ENCODE peak calls at places on chromosomes 12 and 14, in eight cellular contexts. P is ovary, F is H9, A is RWPE2, Y is astrocyte, Q is A549, E is endodermal cell, K is kidney. C is an unnamed sample.
A peak's percentile ranks its signal among the peaks of the same experiment; 100 is the strongest.

GRCh38 chr12:94150483-94151225 is 2.3 kb downstream of the PLXNC1 start:
- DNase-seq in P (peak; percentile 55), F (peak; percentile 61), A (no peak), Y (no peak), Q (no peak), E (peak; percentile 87), K (peak; percentile 78), C (no peak)

GRCh38 chr12:123532808-123533649 is 490 bp downstream of the RILPL1 start:
- DNase-seq in P (peak; percentile 40), F (peak; percentile 66), A (no peak), Y (peak; percentile 36), Q (peak; percentile 67), E (peak; percentile 89), K (peak; percentile 87), C (peak; percentile 32)

GRCh38 chr12:112130461-112130998 is 5.2 kb downstream of the TRAFD1 start:
- DNase-seq in P (no peak), F (no peak), A (no peak), Y (no peak), Q (no peak), E (no peak), K (no peak), C (no peak)

GRCh38 chr14:95227279-95227860 is 70.0 kb upstream of the DICER1 start:
- DNase-seq in P (no peak), F (no peak), A (no peak), Y (peak; percentile 46), Q (no peak), E (no peak), K (peak; percentile 86), C (no peak)

GRCh38 chr12:67659296-67659695 is 10.8 kb downstream of the DYRK2 start:
- DNase-seq in P (no peak), F (no peak), A (no peak), Y (no peak), Q (no peak), E (no peak), K (no peak), C (no peak)

GRCh38 chr14:57970175-57970574 is 104.3 kb upstream of the SLC35F4 start:
- DNase-seq in P (no peak), F (no peak), A (no peak), Y (no peak), Q (no peak), E (no peak), K (no peak), C (no peak)

GRCh38 chr12:121748218-121748570 is 35.6 kb downstream of the TMEM120B start:
- DNase-seq in P (no peak), F (peak; percentile 61), A (no peak), Y (no peak), Q (peak; percentile 92), E (no peak), K (no peak), C (no peak)

GRCh38 chr14:51087024-51087423 is 7.9 kb downstream of the TRIM9 start:
- DNase-seq in P (no peak), F (peak; percentile 65), A (peak; percentile 95), Y (no peak), Q (peak; percentile 82), E (no peak), K (peak; percentile 82), C (no peak)

GRCh38 chr12:110688446-110689001 is 391 bp downstream of the HVCN1 start:
- DNase-seq in P (no peak), F (no peak), A (no peak), Y (no peak), Q (no peak), E (no peak), K (no peak), C (no peak)

GRCh38 chr12:113232787-113233585 is 11.7 kb downstream of the TPCN1 start:
- DNase-seq in P (no peak), F (peak; percentile 95), A (no peak), Y (peak; percentile 75), Q (no peak), E (peak; percentile 96), K (peak; percentile 73), C (peak; percentile 39)
- TF ChIP-seq CTCF in P (no peak), F (peak; percentile 47), A (no peak), Y (no peak), Q (no peak), E (peak; percentile 60), K (no peak), C (no peak)

GRCh38 chr12:130560321-130560720 is 155.8 kb downstream of the RIMBP2 start:
- DNase-seq in P (no peak), F (no peak), A (no peak), Y (no peak), Q (no peak), E (no peak), K (no peak), C (no peak)
- H3K9me3 ChIP-seq in P (no peaks in the 10 kb centered on the region), F (no peaks in the 10 kb centered on the region), A (no peaks in the 10 kb centered on the region), Y (peaks cover 9% of the 10 kb centered on the region), Q (no peaks in the 10 kb centered on the region), E (peaks cover 2% of the 10 kb centered on the region), K (peaks cover 5% of the 10 kb centered on the region), C (no peaks in the 10 kb centered on the region)

DNA sequence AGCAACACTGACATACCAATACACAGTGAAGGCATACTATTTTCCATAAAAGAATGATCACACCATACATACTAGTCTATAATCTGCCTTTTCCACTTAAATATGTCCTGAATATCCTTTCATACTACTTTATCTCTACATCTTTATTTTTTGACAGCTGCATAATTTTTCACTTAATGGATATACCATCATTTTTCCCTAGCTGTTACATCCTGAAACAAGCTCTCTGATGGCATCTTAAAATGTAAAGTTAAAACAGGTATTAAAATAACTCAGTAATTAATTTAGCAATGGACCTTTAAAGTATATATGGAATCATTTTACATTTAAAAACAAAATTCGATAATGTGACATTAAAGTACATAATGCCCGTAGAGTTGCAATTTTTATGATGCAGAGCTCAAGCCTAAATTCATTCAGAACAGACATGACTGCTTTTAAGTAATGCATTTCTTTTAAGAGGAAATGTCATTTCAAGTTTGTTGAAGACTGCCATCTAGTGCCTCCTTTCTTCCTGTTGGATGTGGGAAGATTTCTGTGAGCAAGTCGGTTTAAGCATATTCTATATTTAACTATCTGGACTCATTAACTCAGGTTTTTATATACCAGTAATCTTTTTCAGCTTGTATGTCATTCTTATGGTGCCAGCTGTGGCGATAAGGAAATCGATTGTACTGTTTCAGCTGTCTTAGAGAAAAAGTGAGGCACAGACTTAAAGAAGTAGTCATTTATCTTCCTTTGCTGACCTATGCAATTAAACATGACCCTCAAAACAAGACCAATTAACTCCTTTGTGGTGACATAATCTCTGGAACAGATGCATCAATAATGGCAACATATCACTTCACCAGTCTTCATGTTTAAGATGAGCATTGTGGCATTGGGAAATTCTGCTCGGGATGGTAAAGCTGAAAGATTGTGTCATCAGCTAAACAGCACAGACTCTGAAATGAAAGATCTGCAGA is 20.3 kb downstream of the PRICKLE1 start:
- DNase-seq in P (no peak), F (no peak), A (no peak), Y (peak; percentile 52), Q (peak; percentile 75), E (no peak), K (no peak), C (peak; percentile 46)
- TF ChIP-seq CTCF in P (no peak), F (peak; percentile 80), A (peak; percentile 82), Y (peak; percentile 45), Q (peak; percentile 78), E (peak; percentile 79), K (peak; percentile 65), C (peak; percentile 74)

GRCh38 chr14:21825147-21825743 is 151.6 kb upstream of the OR4E1 start:
- DNase-seq in P (no peak), F (peak; percentile 69), A (no peak), Y (no peak), Q (peak; percentile 59), E (peak; percentile 77), K (no peak), C (no peak)

GRCh38 chr14:21822109-21822508 is 148.5 kb upstream of the OR4E1 start:
- DNase-seq in P (no peak), F (no peak), A (no peak), Y (no peak), Q (no peak), E (no peak), K (no peak), C (no peak)

DNA sequence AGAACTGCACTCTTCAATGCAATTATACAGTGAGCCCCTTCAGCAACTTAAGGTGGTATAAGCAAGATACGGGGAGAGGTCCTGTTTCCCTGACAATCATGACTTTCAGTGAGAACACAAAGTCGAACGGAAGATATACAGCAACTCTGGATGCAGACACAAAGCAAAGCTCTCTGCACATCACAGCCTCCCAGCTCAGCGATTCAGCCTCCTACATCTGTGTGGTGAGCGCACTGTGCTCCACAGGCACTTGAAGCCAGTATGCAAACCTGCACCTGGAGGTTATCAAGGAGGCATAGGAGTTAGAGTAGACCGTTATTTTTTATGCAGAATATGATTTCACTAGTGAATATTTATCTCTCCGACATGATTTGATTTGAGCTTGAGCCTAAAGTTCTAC is 152.2 kb upstream of the OR4E1 start:
- DNase-seq in P (no peak), F (no peak), A (no peak), Y (no peak), Q (no peak), E (no peak), K (no peak), C (no peak)
- H3K9me3 ChIP-seq in P (no peaks in the 10 kb centered on the region), F (no peaks in the 10 kb centered on the region), A (no peaks in the 10 kb centered on the region), Y (no peaks in the 10 kb centered on the region), Q (no peaks in the 10 kb centered on the region), E (no peaks in the 10 kb centered on the region), K (peaks cover 2% of the 10 kb centered on the region), C (no peaks in the 10 kb centered on the region)

GRCh38 chr12:92094751-92095161 is 50.9 kb downstream of the BTG1 start:
- DNase-seq in P (no peak), F (no peak), A (no peak), Y (peak; percentile 27), Q (no peak), E (no peak), K (no peak), C (no peak)
- TF ChIP-seq CTCF in P (no peak), F (peak; percentile 42), A (no peak), Y (peak; percentile 19), Q (no peak), E (peak; percentile 55), K (no peak), C (no peak)

DNA sequence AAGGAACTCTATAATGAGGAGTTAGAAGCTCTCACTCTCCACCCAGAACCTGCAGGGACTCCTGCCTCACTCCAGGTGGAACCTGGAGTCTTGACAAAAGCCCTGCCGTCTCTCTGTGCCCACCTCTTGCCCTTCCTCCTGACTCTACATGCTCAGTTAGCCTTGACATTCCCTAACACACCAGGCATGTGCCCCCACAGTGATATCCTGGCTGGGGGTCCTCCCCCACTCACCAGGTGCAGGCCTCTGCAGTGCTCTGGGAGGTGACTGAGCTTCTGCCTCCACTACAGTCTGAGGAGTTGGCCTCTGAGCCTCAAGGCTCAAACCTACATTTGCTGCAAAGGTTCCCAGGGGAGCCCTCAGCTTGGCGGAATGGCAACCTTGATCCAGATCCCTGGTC is 300.7 kb downstream of the ADGRD1 start:
- DNase-seq in P (no peak), F (no peak), A (no peak), Y (no peak), Q (no peak), E (no peak), K (no peak), C (no peak)
- H3K9me3 ChIP-seq in P (no peaks in the 10 kb centered on the region), F (no peaks in the 10 kb centered on the region), A (no peaks in the 10 kb centered on the region), Y (peaks cover 10% of the 10 kb centered on the region), Q (peaks cover 5% of the 10 kb centered on the region), E (no peaks in the 10 kb centered on the region), K (no peaks in the 10 kb centered on the region), C (peaks cover 4% of the 10 kb centered on the region)

C was measured in heart right ventricle.